ENCODE peak calls at places on chromosome 18, in seven cellular contexts. One of them, this sample, is unnamed.

GRCh38 chr18:3402962-3403585 is 46.9 kb upstream of the TGIF1 start:
- DNase-seq in H1: no peak
- DNase-seq in GM12878: no peak
- DNase-seq in HepG2: no peak
- DNase-seq in K562: peak; percentile 40
- DNase-seq in T47D: no peak
- DNase-seq in HCT116: no peak
- DNase-seq in this sample: peak; percentile 28

GRCh38 chr18:68454511-68455228 is 260.2 kb downstream of the TMX3 start:
- DNase-seq in T47D: no peak
- DNase-seq in K562: no peak
- DNase-seq in HCT116: no peak
- DNase-seq in HepG2: no peak
- DNase-seq in GM12878: no peak
- DNase-seq in H1: no peak
- DNase-seq in this sample: no peak

GRCh38 chr18:10270160-10270571 is 184.3 kb upstream of the APCDD1 start:
- DNase-seq in HCT116: no peak
- DNase-seq in K562: no peak
- DNase-seq in GM12878: no peak
- DNase-seq in HepG2: peak; percentile 16
- DNase-seq in H1: no peak
- DNase-seq in T47D: no peak
- DNase-seq in this sample: no peak

GRCh38 chr18:51236225-51236624 is 38.7 kb upstream of the MEX3C start:
- DNase-seq in H1: no peak
- DNase-seq in T47D: no peak
- DNase-seq in HepG2: peak; percentile 72
- DNase-seq in GM12878: no peak
- DNase-seq in HCT116: peak; percentile 31
- DNase-seq in K562: peak; percentile 21
- DNase-seq in this sample: no peak

GRCh38 chr18:6917082-6917481 is 187.6 kb downstream of the ARHGAP28 start:
- DNase-seq in HCT116: no peak
- DNase-seq in T47D: no peak
- DNase-seq in HepG2: no peak
- DNase-seq in K562: no peak
- DNase-seq in GM12878: no peak
- DNase-seq in H1: no peak
- DNase-seq in this sample: no peak

GRCh38 chr18:55863876-55864275 is 275.9 kb upstream of the TCF4 start:
- DNase-seq in HCT116: no peak
- DNase-seq in T47D: no peak
- DNase-seq in H1: no peak
- DNase-seq in GM12878: no peak
- DNase-seq in K562: no peak
- DNase-seq in HepG2: no peak
- DNase-seq in this sample: peak; percentile 39

GRCh38 chr18:36321636-36322407 is 24.3 kb downstream of the FHOD3 start:
- DNase-seq in HCT116: no peak
- DNase-seq in HepG2: no peak
- DNase-seq in H1: peak; percentile 45
- DNase-seq in T47D: no peak
- DNase-seq in GM12878: no peak
- DNase-seq in K562: no peak
- DNase-seq in this sample: no peak

GRCh38 chr18:7946724-7947377 is 379.7 kb downstream of the PTPRM start:
- DNase-seq in T47D: no peak
- DNase-seq in HepG2: no peak
- DNase-seq in GM12878: no peak
- DNase-seq in K562: no peak
- DNase-seq in H1: no peak
- DNase-seq in HCT116: peak; percentile 61
- DNase-seq in this sample: peak; percentile 37

GRCh38 chr18:6368017-6368416 is 46.7 kb downstream of the L3MBTL4 start:
- DNase-seq in GM12878: no peak
- DNase-seq in T47D: no peak
- DNase-seq in HepG2: no peak
- DNase-seq in K562: no peak
- DNase-seq in HCT116: no peak
- DNase-seq in H1: no peak
- DNase-seq in this sample: no peak

GRCh38 chr18:77059294-77059916 is 73.2 kb downstream of the MBP start:
- DNase-seq in HepG2: peak; percentile 65
- DNase-seq in H1: no peak
- DNase-seq in GM12878: no peak
- DNase-seq in HCT116: peak; percentile 67
- DNase-seq in K562: peak; percentile 57
- DNase-seq in T47D: peak; percentile 42
- DNase-seq in this sample: peak; percentile 67
- TF ChIP-seq JUND in HepG2: no peak
- TF ChIP-seq JUND in H1: no peak
- TF ChIP-seq JUND in GM12878: no peak
- TF ChIP-seq JUND in HCT116: no peak
- TF ChIP-seq JUND in K562: no peak
- TF ChIP-seq JUND in T47D: no peak
- TF ChIP-seq JUND in this sample: no peak

GRCh38 chr18:46407471-46408166 is 249.4 kb downstream of the LOXHD1 start:
- DNase-seq in GM12878: no peak
- DNase-seq in K562: no peak
- DNase-seq in T47D: no peak
- DNase-seq in HCT116: no peak
- DNase-seq in H1: no peak
- DNase-seq in HepG2: no peak
- DNase-seq in this sample: no peak
- TF ChIP-seq JUND in GM12878: no peak
- TF ChIP-seq JUND in K562: no peak
- TF ChIP-seq JUND in T47D: no peak
- TF ChIP-seq JUND in HCT116: no peak
- TF ChIP-seq JUND in H1: no peak
- TF ChIP-seq JUND in HepG2: no peak
- TF ChIP-seq JUND in this sample: no peak

GRCh38 chr18:62788111-62788510 is 72.8 kb downstream of the PHLPP1 start:
- DNase-seq in H1: no peak
- DNase-seq in T47D: no peak
- DNase-seq in GM12878: no peak
- DNase-seq in HCT116: no peak
- DNase-seq in K562: no peak
- DNase-seq in HepG2: no peak
- DNase-seq in this sample: no peak

GRCh38 chr18:62781893-62782292 is 66.6 kb downstream of the PHLPP1 start:
- DNase-seq in HepG2: peak; percentile 29
- DNase-seq in HCT116: no peak
- DNase-seq in K562: no peak
- DNase-seq in T47D: peak; percentile 21
- DNase-seq in H1: no peak
- DNase-seq in GM12878: no peak
- DNase-seq in this sample: no peak

GRCh38 chr18:62786689-62787088 is 71.3 kb downstream of the PHLPP1 start:
- DNase-seq in T47D: no peak
- DNase-seq in GM12878: no peak
- DNase-seq in HCT116: no peak
- DNase-seq in K562: no peak
- DNase-seq in HepG2: no peak
- DNase-seq in H1: no peak
- DNase-seq in this sample: no peak

GRCh38 chr18:62784338-62784965 is 69.1 kb downstream of the PHLPP1 start:
- DNase-seq in T47D: no peak
- DNase-seq in K562: no peak
- DNase-seq in GM12878: no peak
- DNase-seq in H1: no peak
- DNase-seq in HCT116: no peak
- DNase-seq in HepG2: no peak
- DNase-seq in this sample: no peak

GRCh38 chr18:62784966-62785413 is 69.6 kb downstream of the PHLPP1 start:
- DNase-seq in K562: peak; percentile 14
- DNase-seq in T47D: no peak
- DNase-seq in GM12878: no peak
- DNase-seq in H1: no peak
- DNase-seq in HCT116: no peak
- DNase-seq in HepG2: no peak
- DNase-seq in this sample: no peak
- TF ChIP-seq JUND in K562: no peak
- TF ChIP-seq JUND in T47D: no peak
- TF ChIP-seq JUND in GM12878: no peak
- TF ChIP-seq JUND in H1: no peak
- TF ChIP-seq JUND in HCT116: no peak
- TF ChIP-seq JUND in HepG2: no peak
- TF ChIP-seq JUND in this sample: peak; percentile 35

DNA sequence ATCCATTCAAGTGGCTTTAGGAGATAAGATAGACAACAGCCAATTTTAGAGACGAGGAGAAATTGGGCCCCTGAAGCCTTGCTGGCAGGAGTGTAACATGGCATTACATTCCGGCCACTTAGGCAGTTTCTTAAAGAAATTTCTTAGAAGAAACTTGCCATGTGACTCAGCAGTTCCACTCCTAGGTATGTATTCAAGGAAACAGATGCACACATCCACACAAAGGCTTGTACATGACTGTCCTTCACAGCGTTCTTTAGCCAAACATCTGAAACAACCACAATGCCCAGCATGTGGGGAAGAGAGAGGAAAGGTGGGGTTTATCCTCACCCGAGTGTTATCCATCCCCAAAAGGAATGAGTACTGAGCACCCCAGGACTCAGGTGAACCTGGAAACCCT is 107.1 kb downstream of the NFATC1 start:
- DNase-seq in GM12878: no peak
- DNase-seq in H1: no peak
- DNase-seq in T47D: no peak
- DNase-seq in HepG2: no peak
- DNase-seq in K562: peak; percentile 72
- DNase-seq in HCT116: no peak
- DNase-seq in this sample: no peak
- TF ChIP-seq JUND in GM12878: no peak
- TF ChIP-seq JUND in H1: no peak
- TF ChIP-seq JUND in T47D: no peak
- TF ChIP-seq JUND in HepG2: no peak
- TF ChIP-seq JUND in K562: no peak
- TF ChIP-seq JUND in HCT116: no peak
- TF ChIP-seq JUND in this sample: no peak

GRCh38 chr18:44564922-44565321 is 115.8 kb upstream of the SETBP1 start:
- DNase-seq in GM12878: no peak
- DNase-seq in HCT116: no peak
- DNase-seq in H1: no peak
- DNase-seq in K562: no peak
- DNase-seq in HepG2: no peak
- DNase-seq in T47D: peak; percentile 90
- DNase-seq in this sample: no peak
- TF ChIP-seq JUND in GM12878: no peak
- TF ChIP-seq JUND in HCT116: no peak
- TF ChIP-seq JUND in H1: no peak
- TF ChIP-seq JUND in K562: no peak
- TF ChIP-seq JUND in HepG2: no peak
- TF ChIP-seq JUND in T47D: no peak
- TF ChIP-seq JUND in this sample: no peak

GRCh38 chr18:79413025-79413424 is 17.3 kb downstream of the NFATC1 start:
- DNase-seq in HCT116: no peak
- DNase-seq in K562: peak; percentile 80
- DNase-seq in HepG2: no peak
- DNase-seq in GM12878: no peak
- DNase-seq in T47D: no peak
- DNase-seq in H1: no peak
- DNase-seq in this sample: no peak
- TF ChIP-seq JUND in HCT116: no peak
- TF ChIP-seq JUND in K562: peak; percentile 92
- TF ChIP-seq JUND in HepG2: no peak
- TF ChIP-seq JUND in GM12878: no peak
- TF ChIP-seq JUND in T47D: no peak
- TF ChIP-seq JUND in H1: no peak
- TF ChIP-seq JUND in this sample: no peak

DNA sequence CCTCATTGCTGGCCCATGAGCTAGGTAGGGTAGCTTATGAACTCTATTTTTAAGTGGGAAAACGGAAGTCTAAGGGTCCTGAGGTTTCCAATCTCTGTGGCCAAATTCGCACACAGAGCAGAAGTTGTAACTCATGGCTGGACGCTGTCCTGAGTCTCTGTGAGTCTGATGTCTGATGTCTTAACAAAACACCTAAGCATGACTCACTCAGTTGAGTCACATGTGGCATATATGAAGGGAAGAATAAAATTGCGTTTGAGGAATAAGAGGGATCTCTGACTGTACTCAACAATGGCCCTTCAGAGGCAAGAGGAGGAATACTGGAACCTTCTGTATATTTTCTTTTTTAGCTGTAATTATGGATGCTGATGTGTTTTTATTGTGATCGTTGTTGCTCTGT is 569.7 kb downstream of the RIT2 start:
- DNase-seq in GM12878: no peak
- DNase-seq in K562: no peak
- DNase-seq in HCT116: no peak
- DNase-seq in HepG2: no peak
- DNase-seq in T47D: no peak
- DNase-seq in H1: no peak
- DNase-seq in this sample: no peak
- TF ChIP-seq JUND in GM12878: no peak
- TF ChIP-seq JUND in K562: no peak
- TF ChIP-seq JUND in HCT116: no peak
- TF ChIP-seq JUND in HepG2: no peak
- TF ChIP-seq JUND in T47D: no peak
- TF ChIP-seq JUND in H1: no peak
- TF ChIP-seq JUND in this sample: peak; percentile 5

DNA sequence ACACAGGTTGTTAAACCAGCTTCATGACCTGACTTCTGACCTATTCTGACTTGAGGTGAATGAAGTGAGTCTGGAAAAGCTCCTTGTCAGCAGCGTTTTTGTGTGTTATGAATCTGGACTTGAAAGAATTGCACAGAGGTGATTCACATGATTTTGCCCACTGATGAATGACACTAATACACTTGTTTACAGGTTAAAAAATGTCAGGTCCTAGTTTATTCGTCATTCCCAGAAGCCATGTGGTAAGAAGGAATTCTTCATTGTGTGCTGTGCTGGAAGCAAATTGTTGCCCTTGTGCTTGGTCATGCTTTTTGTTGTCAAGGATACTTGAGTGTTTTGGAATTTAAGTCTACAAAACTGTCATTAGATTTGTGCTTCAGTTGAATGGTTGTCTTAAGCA is 15.5 kb downstream of the SEC11C start:
- DNase-seq in GM12878: no peak
- DNase-seq in K562: no peak
- DNase-seq in HepG2: no peak
- DNase-seq in HCT116: no peak
- DNase-seq in T47D: no peak
- DNase-seq in H1: no peak
- DNase-seq in this sample: no peak
- TF ChIP-seq JUND in GM12878: no peak
- TF ChIP-seq JUND in K562: no peak
- TF ChIP-seq JUND in HepG2: no peak
- TF ChIP-seq JUND in HCT116: no peak
- TF ChIP-seq JUND in T47D: no peak
- TF ChIP-seq JUND in H1: no peak
- TF ChIP-seq JUND in this sample: peak; percentile 57

This sample was measured in SK-N-SH.